ENCODE peak calls at places on chromosome 13, in seven cellular contexts. Z, L, O, H, K, P and T are unnamed samples. For H3K36me3, the result is how much of the 10 kb centered on the place peaks cover.

GRCh38 chr13:74633734-74634133 is 499.5 kb upstream of the KLF12 start:
- DNase-seq in K (no peak), O (no peak), Z (no peak), L (no peak), P (no peak), H (no peak), T (no peak)

GRCh38 chr13:29369060-29369743 is 226.3 kb downstream of the SLC7A1 start:
- DNase-seq in Z (no peak), L (no peak), K (no peak), H (peak), P (peak), O (no peak), T (peak)

GRCh38 chr13:48315981-48316380 is 12.4 kb downstream of the RB1 start:
- DNase-seq in O (peak), P (no peak), L (no peak), H (peak), K (no peak), Z (no peak), T (no peak)

GRCh38 chr13:71806885-71807284 is 60.1 kb downstream of the DACH1 start:
- DNase-seq in H (no peak), Z (no peak), O (no peak), K (no peak), L (no peak), P (no peak), T (no peak)

GRCh38 chr13:46712524-46712923 is 84.4 kb downstream of the ESD start:
- DNase-seq in K (no peak), P (peak), Z (no peak), L (no peak), H (no peak), O (no peak), T (no peak)

GRCh38 chr13:34161829-34162544 is 344.0 kb downstream of the RFC3 start:
- DNase-seq in Z (no peak), L (no peak), H (no peak), O (no peak), P (peak), K (no peak), T (peak)

GRCh38 chr13:67369895-67370660 is 139.9 kb upstream of the PCDH9 start:
- DNase-seq in O (no peak), L (no peak), K (no peak), H (peak), P (no peak), Z (no peak), T (peak)

GRCh38 chr13:77300176-77301141 is 26.4 kb downstream of the MYCBP2 start:
- DNase-seq in O (no peak), L (no peak), P (no peak), K (no peak), Z (no peak), H (peak), T (peak)

GRCh38 chr13:66543780-66544179 is 686.4 kb downstream of the PCDH9 start:
- DNase-seq in P (no peak), Z (no peak), H (no peak), K (no peak), O (no peak), L (no peak), T (no peak)

GRCh38 chr13:83992566-83993358 is 110.5 kb upstream of the SLITRK1 start:
- DNase-seq in Z (no peak), K (no peak), O (no peak), P (no peak), L (no peak), H (no peak), T (no peak)

GRCh38 chr13:44801990-44802389 is 187.3 kb downstream of the NUFIP1 start:
- DNase-seq in Z (no peak), H (peak), L (no peak), O (no peak), K (no peak), P (no peak), T (peak)

DNA sequence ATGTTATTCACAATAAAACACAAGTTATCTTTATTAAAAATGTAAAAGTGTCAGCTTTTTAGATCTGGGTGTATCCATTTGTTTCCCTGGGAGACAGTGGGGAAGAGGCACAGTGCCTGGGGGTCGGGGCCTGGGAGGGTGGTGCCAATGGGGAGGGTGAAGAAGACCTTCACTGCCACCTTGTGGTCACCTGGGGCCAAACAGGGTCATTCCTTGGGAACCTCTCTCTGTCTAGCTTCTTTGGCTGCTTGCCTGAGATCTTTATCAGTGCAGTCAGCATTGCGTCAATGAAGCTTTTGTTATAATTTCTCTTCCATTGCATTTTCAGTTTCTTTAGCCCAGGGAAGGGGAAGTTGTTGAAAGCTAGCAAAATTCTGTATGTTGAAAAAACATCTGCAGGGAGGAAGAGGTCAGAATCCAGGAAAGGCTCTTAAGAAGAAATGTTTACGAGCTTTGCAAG is 39.1 kb downstream of the PCDH8 start:
- DNase-seq in O (peak), H (peak), Z (peak), K (peak), L (peak), P (peak), T (peak)
- TF ChIP-seq CTCF in O (peak), H (peak), Z (no peak), K (peak), L (peak), P (peak), T (peak)

DNA sequence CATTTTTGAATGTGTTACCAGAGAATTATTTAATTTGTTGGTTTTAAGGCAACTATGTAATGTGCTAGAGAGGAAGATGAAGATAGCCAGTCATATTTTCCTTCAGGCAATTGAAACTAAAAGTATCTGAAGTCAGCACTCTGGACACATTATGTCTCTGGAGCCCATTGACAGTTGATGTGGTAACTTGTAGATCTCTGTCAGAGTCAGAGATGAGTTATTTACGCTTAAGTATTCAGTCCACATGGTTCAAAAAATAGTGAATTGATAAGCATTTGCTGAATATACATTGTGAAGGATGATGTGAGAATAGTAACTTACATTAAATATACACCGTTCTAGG is 2.1 kb downstream of the ZMYM2 start:
- DNase-seq in L (no peak), O (no peak), H (peak), P (no peak), K (no peak), Z (no peak), T (no peak)
- H3K4me3 ChIP-seq in L (peak), O (peak), H (peak), P (peak), K (peak), Z (no peak), T (peak)

GRCh38 chr13:114048463-114048862 is 74.6 kb upstream of the C13orf46 start:
- DNase-seq in P (peak), L (no peak), K (no peak), O (no peak), Z (no peak), H (no peak), T (no peak)
- H3K36me3 ChIP-seq in P (under half), L (under half), K (under half), O (under half), Z (under half), H (under half), T (under half)

GRCh38 chr13:37475966-37476365 is 122.6 kb downstream of the POSTN start:
- DNase-seq in K (no peak), Z (no peak), P (no peak), H (no peak), L (no peak), O (no peak), T (peak)

GRCh38 chr13:37475151-37475550 is 123.4 kb downstream of the POSTN start:
- DNase-seq in L (no peak), K (no peak), O (no peak), P (no peak), Z (no peak), H (no peak), T (no peak)

GRCh38 chr13:37476874-37477273 is 121.7 kb downstream of the POSTN start:
- DNase-seq in O (peak), K (no peak), P (peak), H (peak), Z (no peak), L (no peak), T (peak)

DNA sequence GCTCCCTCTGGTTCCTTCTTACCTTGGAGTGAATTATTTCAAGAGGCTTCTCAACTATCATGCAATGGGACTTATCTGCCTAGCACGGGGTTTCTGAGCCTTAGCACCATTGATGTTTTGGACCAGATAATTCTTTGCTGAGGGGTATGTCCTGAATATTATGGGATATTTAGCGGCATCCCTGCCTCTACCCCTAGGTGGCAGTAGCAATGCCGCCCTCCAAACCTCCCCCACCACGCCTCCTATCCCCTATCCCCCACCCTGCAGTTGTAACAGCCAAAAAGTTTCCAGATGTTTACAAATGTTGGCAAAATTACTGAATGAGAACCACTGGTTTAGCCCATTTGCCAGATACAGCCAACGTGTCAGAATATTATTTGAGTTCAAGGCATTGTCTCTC is 125.5 kb downstream of the POSTN start:
- DNase-seq in K (no peak), O (no peak), L (no peak), P (no peak), Z (no peak), H (no peak), T (no peak)
- TF ChIP-seq CTCF in K (no peak), O (no peak), L (no peak), P (peak), Z (no peak), H (no peak), T (no peak)

DNA sequence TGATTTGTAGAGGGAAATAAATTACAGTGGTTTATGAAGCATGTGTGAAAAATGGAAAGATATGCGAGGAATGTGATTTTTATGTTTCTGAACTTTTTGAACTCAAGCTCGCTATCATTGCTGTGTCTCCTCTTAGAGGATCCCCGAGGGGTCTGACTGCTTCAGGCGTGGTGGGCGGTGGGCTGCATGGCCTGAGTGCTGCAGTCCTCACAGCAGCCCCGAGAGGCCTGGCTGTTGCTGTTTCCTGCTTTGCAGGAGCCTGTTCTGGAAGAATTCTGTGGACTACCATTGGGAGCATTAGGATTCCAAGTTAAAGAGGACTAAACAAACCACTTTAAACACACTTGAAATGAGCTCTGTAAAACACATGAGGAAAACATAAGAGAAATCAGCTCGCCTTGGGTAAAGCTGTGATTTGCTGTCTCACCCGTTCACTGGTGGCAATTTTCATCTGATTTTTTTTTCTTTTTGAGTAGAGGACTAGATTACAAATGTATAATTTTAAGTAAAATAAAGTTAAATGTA is 95.9 kb downstream of the ARHGEF7 start:
- DNase-seq in H (no peak), L (no peak), Z (no peak), P (no peak), K (no peak), O (no peak), T (no peak)
- H3K4me3 ChIP-seq in H (peak), L (no peak), Z (no peak), P (no peak), K (no peak), O (no peak), T (peak)

GRCh38 chr13:31846182-31846938 is 107.0 kb downstream of the RXFP2 start:
- DNase-seq in K (peak), H (peak), O (peak), P (peak), L (peak), Z (peak), T (peak)
- H3K36me3 ChIP-seq in K (under half), H (under half), O (under half), P (under half), L (under half), Z (under half), T (under half)

DNA sequence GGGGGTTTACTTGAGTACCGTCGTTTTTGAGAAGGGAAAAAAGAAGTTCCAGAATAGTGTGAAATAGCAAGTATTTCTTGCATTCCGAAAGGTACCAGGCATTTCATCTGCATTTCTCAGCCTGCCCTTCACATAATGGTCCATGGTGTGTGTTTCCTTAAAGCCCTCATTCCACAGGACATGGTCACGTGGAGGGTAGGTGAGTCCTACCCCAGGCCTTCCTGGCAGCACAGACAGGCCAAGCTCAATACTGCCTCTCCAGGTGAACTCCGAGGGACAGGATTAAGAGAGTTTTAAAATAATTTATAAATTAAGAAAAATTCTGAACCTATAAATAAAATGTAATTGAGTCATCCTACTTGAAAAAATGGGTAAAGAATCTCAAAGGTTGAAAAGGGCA is 64.7 kb downstream of the TNFRSF19 start:
- DNase-seq in P (no peak), H (no peak), L (no peak), O (no peak), Z (no peak), K (no peak), T (no peak)
- TF ChIP-seq CTCF in P (no peak), H (no peak), L (no peak), O (no peak), Z (no peak), K (no peak), T (peak)

GRCh38 chr13:109998030-109998429 is 211.6 kb upstream of the IRS2 start:
- DNase-seq in L (no peak), H (no peak), P (no peak), K (no peak), Z (no peak), O (no peak), T (no peak)
- H3K4me3 ChIP-seq in L (no peak), H (no peak), P (no peak), K (no peak), Z (no peak), O (no peak), T (no peak)